ENCODE peak calls at places on chromosomes 4 and X, in ten cellular contexts. A is A549, S is upper lobe of left lung, V is tibial nerve, Y is ovary, E is IMR-90, W is adrenal gland, I is suprapubic skin, M is K562, H is NB4. Z is an unnamed sample.

GRCh38 chrX:26918633-26919032 is 544.5 kb downstream of the PPP4R3C start:
- DNase-seq in A (no peak), S (no peak), V (no peak), Y (no peak), E (no peak), W (no peak), I (no peak), M (peak; percentile 2), H (peak; percentile 34), Z (peak; percentile 21)

GRCh38 chr4:149345424-149345823 is 470.2 kb downstream of the IQCM start:
- DNase-seq in A (no peak), S (no peak), V (no peak), Y (no peak), E (no peak), W (no peak), I (no peak), M (no peak), H (no peak), Z (no peak)

GRCh38 chr4:38609614-38610013 is 54.4 kb upstream of the KLF3 start:
- DNase-seq in A (no peak), S (no peak), V (no peak), Y (no peak), E (no peak), W (no peak), I (no peak), M (peak; percentile 30), H (no peak), Z (no peak)

GRCh38 chr4:24884925-24885324 is 27.9 kb downstream of the CCDC149 start:
- DNase-seq in A (no peak), S (no peak), V (no peak), Y (no peak), E (no peak), W (no peak), I (no peak), M (peak; percentile 18), H (no peak), Z (peak; percentile 21)

GRCh38 chr4:77418333-77418732 is 187.3 kb upstream of the CXCL13 start:
- DNase-seq in A (no peak), S (no peak), V (no peak), Y (no peak), E (no peak), W (no peak), I (no peak), M (no peak), H (peak; percentile 15), Z (peak; percentile 26)

GRCh38 chrX:23637187-23637586 is 30.1 kb upstream of the PRDX4 start:
- DNase-seq in A (no peak), S (no peak), V (no peak), Y (no peak), E (no peak), W (no peak), I (no peak), M (no peak), H (no peak), Z (no peak)

GRCh38 chrX:154525606-154526490 is 9.8 kb upstream of the FAM3A start:
- DNase-seq in A (no peak), S (no peak), V (no peak), Y (no peak), E (no peak), W (no peak), I (no peak), M (no peak), H (no peak), Z (no peak)

GRCh38 chr4:180106997-180107396 is 2136.2 kb upstream of the TENM3 start:
- DNase-seq in A (no peak), S (no peak), V (no peak), Y (no peak), E (peak; percentile 10), W (no peak), I (no peak), M (no peak), H (no peak), Z (no peak)

GRCh38 chr4:40143926-40144508 is 52.8 kb upstream of the RHOH start:
- DNase-seq in A (no peak), S (no peak), V (no peak), Y (no peak), E (no peak), W (no peak), I (no peak), M (no peak), H (no peak), Z (no peak)

GRCh38 chrX:112147206-112147605 is 64.6 kb upstream of the TRPC5 start:
- DNase-seq in A (peak; percentile 2), S (no peak), V (no peak), Y (no peak), E (peak; percentile 29), W (peak; percentile 49), I (no peak), M (peak; percentile 8), H (peak; percentile 32), Z (peak; percentile 13)

GRCh38 chrX:989959-990510 is 222.4 kb downstream of the CRLF2 start:
- DNase-seq in A (peak; percentile 48), S (no peak), V (peak; percentile 7), Y (peak; percentile 90), E (peak; percentile 56), W (peak; percentile 93), I (peak; percentile 80), M (peak; percentile 63), H (peak; percentile 97), Z (peak; percentile 86)

GRCh38 chr4:98113005-98113404 is 30.3 kb downstream of the STPG2 start:
- DNase-seq in A (no peak), S (no peak), V (no peak), Y (no peak), E (peak; percentile 25), W (no peak), I (no peak), M (no peak), H (peak; percentile 27), Z (no peak)

GRCh38 chr4:114180481-114180880 is 201.0 kb upstream of the ARSJ start:
- DNase-seq in A (peak; percentile 7), S (no peak), V (peak; percentile 33), Y (peak; percentile 28), E (peak; percentile 85), W (peak; percentile 51), I (no peak), M (no peak), H (peak; percentile 38), Z (peak; percentile 34)

GRCh38 chr4:113756005-113756410 is 5.5 kb downstream of the CAMK2D start:
- DNase-seq in A (no peak), S (no peak), V (no peak), Y (no peak), E (peak; percentile 70), W (no peak), I (no peak), M (no peak), H (no peak), Z (no peak)

GRCh38 chrX:101415180-101416130 is 7.4 kb downstream of the HNRNPH2 start:
- DNase-seq in A (peak; percentile 57), S (no peak), V (peak; percentile 39), Y (no peak), E (peak; percentile 84), W (no peak), I (no peak), M (peak; percentile 56), H (peak; percentile 77), Z (peak; percentile 15)

DNA sequence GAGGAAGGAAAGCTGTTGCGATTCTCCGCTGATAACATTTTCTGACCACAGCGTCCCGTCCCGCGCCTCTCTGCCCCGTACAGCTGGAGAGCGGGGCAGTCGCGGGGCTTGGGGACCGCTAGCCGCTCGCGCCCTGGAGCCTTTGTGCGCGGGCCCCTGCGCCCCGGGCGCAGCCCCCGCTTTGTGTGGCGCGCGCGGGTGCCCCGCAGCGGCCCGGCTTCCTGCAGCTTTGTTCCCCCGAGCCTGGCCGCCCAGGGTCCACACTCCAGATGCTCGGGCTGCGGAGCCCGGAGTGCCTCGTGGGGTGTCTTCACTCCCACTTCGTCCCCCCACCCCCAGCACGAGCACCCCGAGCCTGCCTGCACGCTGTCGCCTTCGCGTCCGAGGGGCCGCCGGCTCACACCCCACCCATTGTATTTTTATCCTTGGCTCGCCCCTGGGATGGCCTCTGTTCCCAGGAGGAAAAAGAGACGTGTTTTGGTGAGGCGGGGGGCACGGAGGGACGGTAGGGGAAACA is 535 bp downstream of the TMEM131L start:
- DNase-seq in A (peak; percentile 13), S (peak; percentile 88), V (no peak), Y (peak; percentile 45), E (no peak), W (no peak), I (no peak), M (no peak), H (no peak), Z (no peak)
- TF ChIP-seq POLR2A in A (no peak), S (no peak), V (no peak), Y (no peak), E (no peak), W (no peak), I (no peak), M (peak; percentile 5), H (no peak), Z (no peak)

DNA sequence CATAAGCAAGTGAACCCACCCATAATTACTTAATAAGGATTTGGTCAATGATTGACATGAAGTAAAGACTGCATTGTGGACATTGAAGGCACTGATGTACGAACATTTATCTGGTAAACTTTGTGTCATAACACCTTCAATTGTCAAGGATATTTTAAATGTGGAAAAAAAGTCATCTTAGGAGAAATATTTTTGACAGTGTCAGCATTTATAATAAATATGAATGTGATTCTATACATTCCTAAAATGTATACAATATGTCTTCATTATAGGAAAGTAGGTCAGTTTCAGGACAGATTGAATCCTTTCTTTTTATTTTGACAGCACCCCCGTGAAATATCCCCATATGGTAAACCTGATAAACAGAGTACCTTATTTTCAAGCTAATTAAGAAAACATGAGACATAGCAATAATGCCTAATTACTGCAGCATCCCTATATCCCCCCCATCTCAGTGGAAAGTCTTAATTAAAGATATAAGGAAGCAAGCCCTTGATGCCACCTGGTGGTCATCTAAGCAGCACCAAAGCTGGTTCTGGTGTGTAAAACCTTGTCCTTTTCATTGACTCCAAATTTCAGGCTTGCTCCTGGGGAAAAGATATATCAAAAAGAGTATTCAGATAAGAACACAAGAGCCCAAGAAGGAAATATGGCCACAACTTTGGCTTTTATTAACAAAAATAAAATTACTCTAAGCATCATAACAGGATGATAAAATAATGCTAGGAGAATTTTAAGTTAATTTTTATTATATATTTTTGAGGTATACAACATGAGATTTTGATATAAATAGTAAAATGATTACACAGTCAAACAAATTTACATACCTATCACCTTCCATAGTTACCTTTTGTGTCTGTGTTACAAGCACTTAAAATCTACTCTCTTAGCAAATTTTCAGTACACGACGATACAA is 379.7 kb downstream of the TLL1 start:
- DNase-seq in A (no peak), S (no peak), V (no peak), Y (no peak), E (no peak), W (no peak), I (no peak), M (no peak), H (peak; percentile 21), Z (peak; percentile 44)
- TF ChIP-seq CTCF in A (peak; percentile 36), S (no peak), V (no peak), Y (no peak), E (no peak), W (peak; percentile 36), I (peak; percentile 27), M (no peak), H (peak; percentile 32), Z (no peak)

GRCh38 chr4:177147668-177148067 is 162.0 kb upstream of the NEIL3 start:
- DNase-seq in A (no peak), S (no peak), V (no peak), Y (no peak), E (no peak), W (no peak), I (no peak), M (no peak), H (no peak), Z (no peak)
- H3K4me3 ChIP-seq in A (no peak overlapping the region), S (no peak overlapping the region), V (no peak overlapping the region), Y (no peak overlapping the region), E (no peak overlapping the region), W (no peak overlapping the region), I (no peak overlapping the region), M (no peak overlapping the region), H (no peak overlapping the region), Z (no peak overlapping the region)

GRCh38 chr4:169010125-169011023 is at the start of gene CBR4:
- DNase-seq in A (peak; percentile 72), S (peak; percentile 97), V (peak; percentile 93), Y (peak; percentile 97), E (peak; percentile 99), W (peak; percentile 99), I (peak; percentile 99), M (peak; percentile 87), H (peak; percentile 98), Z (peak; percentile 99)
- TF ChIP-seq POLR2A in A (peak; percentile 80), S (peak; percentile 93), V (peak; percentile 83), Y (peak; percentile 65), E (peak; percentile 86), W (peak; percentile 90), I (peak; percentile 9), M (peak; percentile 94), H (peak; percentile 79), Z (peak; percentile 53)

Z was measured in testis.